ENCODE peak calls at places on chromosomes 1 and 21, in five cellular contexts. One of them, this sample, is unnamed.

GRCh38 chr1:196381544-196381943 is 226.7 kb downstream of the KCNT2 start:
- DNase-seq in tibial artery: no peak
- DNase-seq in fibroblast of the conjunctiva: no peak
- DNase-seq in iris pigment epithelial cell: no peak
- DNase-seq in EH: no peak
- DNase-seq in this sample: peak

GRCh38 chr1:173212952-173213491 is 5.9 kb upstream of the TNFSF4 start:
- DNase-seq in tibial artery: no peak
- DNase-seq in EH: no peak
- DNase-seq in iris pigment epithelial cell: no peak
- DNase-seq in fibroblast of the conjunctiva: no peak
- DNase-seq in this sample: no peak

GRCh38 chr21:32256226-32256625 is 22.6 kb downstream of the MIS18A start:
- DNase-seq in EH: no peak
- DNase-seq in iris pigment epithelial cell: no peak
- DNase-seq in tibial artery: no peak
- DNase-seq in fibroblast of the conjunctiva: no peak
- DNase-seq in this sample: no peak

GRCh38 chr1:116166011-116166571 is 54.9 kb downstream of the MAB21L3 start:
- DNase-seq in EH: no peak
- DNase-seq in iris pigment epithelial cell: no peak
- DNase-seq in fibroblast of the conjunctiva: no peak
- DNase-seq in tibial artery: peak
- DNase-seq in this sample: no peak

GRCh38 chr1:63892632-63893395 is 119.0 kb downstream of the ROR1 start:
- DNase-seq in iris pigment epithelial cell: peak
- DNase-seq in tibial artery: peak
- DNase-seq in fibroblast of the conjunctiva: no peak
- DNase-seq in EH: peak
- DNase-seq in this sample: peak

GRCh38 chr1:179794669-179795068 is 51.6 kb downstream of the FAM163A start:
- DNase-seq in EH: no peak
- DNase-seq in fibroblast of the conjunctiva: no peak
- DNase-seq in iris pigment epithelial cell: peak
- DNase-seq in tibial artery: no peak
- DNase-seq in this sample: peak

GRCh38 chr1:92486251-92487077 is at the start of gene GFI1:
- DNase-seq in tibial artery: no peak
- DNase-seq in EH: no peak
- DNase-seq in fibroblast of the conjunctiva: no peak
- DNase-seq in iris pigment epithelial cell: no peak
- DNase-seq in this sample: no peak

GRCh38 chr1:7366955-7367665 is 404.0 kb upstream of the VAMP3 start:
- DNase-seq in fibroblast of the conjunctiva: no peak
- DNase-seq in EH: no peak
- DNase-seq in tibial artery: no peak
- DNase-seq in iris pigment epithelial cell: no peak
- DNase-seq in this sample: no peak

GRCh38 chr1:90800012-90800717 is 83.1 kb upstream of the BARHL2 start:
- DNase-seq in tibial artery: no peak
- DNase-seq in fibroblast of the conjunctiva: no peak
- DNase-seq in EH: peak
- DNase-seq in iris pigment epithelial cell: no peak
- DNase-seq in this sample: no peak

GRCh38 chr1:223133301-223133823 is 9.7 kb downstream of the TLR5 start:
- DNase-seq in EH: no peak
- DNase-seq in fibroblast of the conjunctiva: no peak
- DNase-seq in tibial artery: no peak
- DNase-seq in iris pigment epithelial cell: no peak
- DNase-seq in this sample: no peak

This sample was measured in SK-N-DZ.